ENCODE peak calls at places on chromosomes 1 and 21, in ten cellular contexts. One of them, this sample, is unnamed.

GRCh38 chr1:152410599-152410998 is 3.5 kb downstream of the CRNN start:
- DNase-seq in activated T-cell treated with anti-CD3 and anti-CD28 coated beads, Interleukin-2, amount 50 U/mL, for 4 hours: no peak
- DNase-seq in HEK293T: no peak
- DNase-seq in tibial nerve: no peak
- DNase-seq in DMS 273 treated with DMSO at 0.1 percent for 48 hours: no peak
- DNase-seq in RWPE1: no peak
- DNase-seq in activated CD8-positive, alpha-beta memory T cell treated with anti-CD3 and anti-CD28 coated beads, Interleukin-2, amount 50 U/mL, for 48 hours: no peak
- DNase-seq in NCI-H446 treated with DMSO at 0.1 percent for 48 hours: no peak
- DNase-seq in dorsolateral prefrontal cortex: no peak
- DNase-seq in fibroblast of lung: no peak
- DNase-seq in this sample: no peak

GRCh38 chr1:156677616-156678596 is 699 bp upstream of the NES start:
- DNase-seq in activated T-cell treated with anti-CD3 and anti-CD28 coated beads, Interleukin-2, amount 50 U/mL, for 4 hours: no peak
- DNase-seq in HEK293T: peak; percentile 80
- DNase-seq in tibial nerve: no peak
- DNase-seq in DMS 273 treated with DMSO at 0.1 percent for 48 hours: peak; percentile 61
- DNase-seq in RWPE1: peak; percentile 69
- DNase-seq in activated CD8-positive, alpha-beta memory T cell treated with anti-CD3 and anti-CD28 coated beads, Interleukin-2, amount 50 U/mL, for 48 hours: no peak
- DNase-seq in NCI-H446 treated with DMSO at 0.1 percent for 48 hours: peak; percentile 43
- DNase-seq in dorsolateral prefrontal cortex: peak; percentile 74
- DNase-seq in fibroblast of lung: peak; percentile 92
- DNase-seq in this sample: peak; percentile 45

GRCh38 chr1:20593766-20594165 is 4.9 kb downstream of the CDA start:
- DNase-seq in activated T-cell treated with anti-CD3 and anti-CD28 coated beads, Interleukin-2, amount 50 U/mL, for 4 hours: no peak
- DNase-seq in HEK293T: no peak
- DNase-seq in tibial nerve: no peak
- DNase-seq in DMS 273 treated with DMSO at 0.1 percent for 48 hours: no peak
- DNase-seq in RWPE1: no peak
- DNase-seq in activated CD8-positive, alpha-beta memory T cell treated with anti-CD3 and anti-CD28 coated beads, Interleukin-2, amount 50 U/mL, for 48 hours: no peak
- DNase-seq in NCI-H446 treated with DMSO at 0.1 percent for 48 hours: no peak
- DNase-seq in dorsolateral prefrontal cortex: no peak
- DNase-seq in fibroblast of lung: no peak
- DNase-seq in this sample: no peak

GRCh38 chr1:233293556-233294446 is 1.7 kb downstream of the PCNX2 start:
- DNase-seq in activated T-cell treated with anti-CD3 and anti-CD28 coated beads, Interleukin-2, amount 50 U/mL, for 4 hours: no peak
- DNase-seq in HEK293T: no peak
- DNase-seq in tibial nerve: no peak
- DNase-seq in DMS 273 treated with DMSO at 0.1 percent for 48 hours: no peak
- DNase-seq in RWPE1: no peak
- DNase-seq in activated CD8-positive, alpha-beta memory T cell treated with anti-CD3 and anti-CD28 coated beads, Interleukin-2, amount 50 U/mL, for 48 hours: no peak
- DNase-seq in NCI-H446 treated with DMSO at 0.1 percent for 48 hours: no peak
- DNase-seq in dorsolateral prefrontal cortex: no peak
- DNase-seq in fibroblast of lung: peak; percentile 15
- DNase-seq in this sample: no peak

GRCh38 chr1:168007691-168008090 is 70.8 kb upstream of the MPC2 start:
- DNase-seq in activated T-cell treated with anti-CD3 and anti-CD28 coated beads, Interleukin-2, amount 50 U/mL, for 4 hours: no peak
- DNase-seq in HEK293T: no peak
- DNase-seq in tibial nerve: no peak
- DNase-seq in DMS 273 treated with DMSO at 0.1 percent for 48 hours: no peak
- DNase-seq in RWPE1: no peak
- DNase-seq in activated CD8-positive, alpha-beta memory T cell treated with anti-CD3 and anti-CD28 coated beads, Interleukin-2, amount 50 U/mL, for 48 hours: no peak
- DNase-seq in NCI-H446 treated with DMSO at 0.1 percent for 48 hours: no peak
- DNase-seq in dorsolateral prefrontal cortex: no peak
- DNase-seq in fibroblast of lung: no peak
- DNase-seq in this sample: no peak

GRCh38 chr1:21292991-21293536 is 2.8 kb upstream of the ECE1 start:
- DNase-seq in activated T-cell treated with anti-CD3 and anti-CD28 coated beads, Interleukin-2, amount 50 U/mL, for 4 hours: peak; percentile 44
- DNase-seq in HEK293T: no peak
- DNase-seq in tibial nerve: no peak
- DNase-seq in DMS 273 treated with DMSO at 0.1 percent for 48 hours: no peak
- DNase-seq in RWPE1: no peak
- DNase-seq in activated CD8-positive, alpha-beta memory T cell treated with anti-CD3 and anti-CD28 coated beads, Interleukin-2, amount 50 U/mL, for 48 hours: peak; percentile 77
- DNase-seq in NCI-H446 treated with DMSO at 0.1 percent for 48 hours: no peak
- DNase-seq in dorsolateral prefrontal cortex: no peak
- DNase-seq in fibroblast of lung: no peak
- DNase-seq in this sample: peak; percentile 87

GRCh38 chr1:176789571-176790090 is 326.7 kb downstream of the PAPPA2 start:
- DNase-seq in activated T-cell treated with anti-CD3 and anti-CD28 coated beads, Interleukin-2, amount 50 U/mL, for 4 hours: no peak
- DNase-seq in HEK293T: no peak
- DNase-seq in tibial nerve: no peak
- DNase-seq in DMS 273 treated with DMSO at 0.1 percent for 48 hours: peak; percentile 55
- DNase-seq in RWPE1: no peak
- DNase-seq in activated CD8-positive, alpha-beta memory T cell treated with anti-CD3 and anti-CD28 coated beads, Interleukin-2, amount 50 U/mL, for 48 hours: no peak
- DNase-seq in NCI-H446 treated with DMSO at 0.1 percent for 48 hours: peak; percentile 42
- DNase-seq in dorsolateral prefrontal cortex: no peak
- DNase-seq in fibroblast of lung: no peak
- DNase-seq in this sample: no peak

GRCh38 chr1:242477944-242478343 is 46.6 kb downstream of the PLD5 start:
- DNase-seq in activated T-cell treated with anti-CD3 and anti-CD28 coated beads, Interleukin-2, amount 50 U/mL, for 4 hours: no peak
- DNase-seq in HEK293T: no peak
- DNase-seq in tibial nerve: no peak
- DNase-seq in DMS 273 treated with DMSO at 0.1 percent for 48 hours: no peak
- DNase-seq in RWPE1: no peak
- DNase-seq in activated CD8-positive, alpha-beta memory T cell treated with anti-CD3 and anti-CD28 coated beads, Interleukin-2, amount 50 U/mL, for 48 hours: no peak
- DNase-seq in NCI-H446 treated with DMSO at 0.1 percent for 48 hours: no peak
- DNase-seq in dorsolateral prefrontal cortex: no peak
- DNase-seq in fibroblast of lung: no peak
- DNase-seq in this sample: no peak

GRCh38 chr1:21468597-21468996 is 28.7 kb downstream of the NBPF3 start:
- DNase-seq in activated T-cell treated with anti-CD3 and anti-CD28 coated beads, Interleukin-2, amount 50 U/mL, for 4 hours: no peak
- DNase-seq in HEK293T: no peak
- DNase-seq in tibial nerve: no peak
- DNase-seq in DMS 273 treated with DMSO at 0.1 percent for 48 hours: no peak
- DNase-seq in RWPE1: no peak
- DNase-seq in activated CD8-positive, alpha-beta memory T cell treated with anti-CD3 and anti-CD28 coated beads, Interleukin-2, amount 50 U/mL, for 48 hours: peak; percentile 61
- DNase-seq in NCI-H446 treated with DMSO at 0.1 percent for 48 hours: no peak
- DNase-seq in dorsolateral prefrontal cortex: no peak
- DNase-seq in fibroblast of lung: peak; percentile 59
- DNase-seq in this sample: peak; percentile 19

GRCh38 chr1:3066826-3067225 is 2.2 kb upstream of the PRDM16 start:
- DNase-seq in activated T-cell treated with anti-CD3 and anti-CD28 coated beads, Interleukin-2, amount 50 U/mL, for 4 hours: no peak
- DNase-seq in HEK293T: no peak
- DNase-seq in tibial nerve: no peak
- DNase-seq in DMS 273 treated with DMSO at 0.1 percent for 48 hours: no peak
- DNase-seq in RWPE1: no peak
- DNase-seq in activated CD8-positive, alpha-beta memory T cell treated with anti-CD3 and anti-CD28 coated beads, Interleukin-2, amount 50 U/mL, for 48 hours: no peak
- DNase-seq in NCI-H446 treated with DMSO at 0.1 percent for 48 hours: no peak
- DNase-seq in dorsolateral prefrontal cortex: peak; percentile 28
- DNase-seq in fibroblast of lung: no peak
- DNase-seq in this sample: no peak

GRCh38 chr1:113834716-113835115 is 22.4 kb upstream of the RSBN1 start:
- DNase-seq in activated T-cell treated with anti-CD3 and anti-CD28 coated beads, Interleukin-2, amount 50 U/mL, for 4 hours: no peak
- DNase-seq in HEK293T: no peak
- DNase-seq in tibial nerve: no peak
- DNase-seq in DMS 273 treated with DMSO at 0.1 percent for 48 hours: no peak
- DNase-seq in RWPE1: no peak
- DNase-seq in activated CD8-positive, alpha-beta memory T cell treated with anti-CD3 and anti-CD28 coated beads, Interleukin-2, amount 50 U/mL, for 48 hours: no peak
- DNase-seq in NCI-H446 treated with DMSO at 0.1 percent for 48 hours: no peak
- DNase-seq in dorsolateral prefrontal cortex: no peak
- DNase-seq in fibroblast of lung: no peak
- DNase-seq in this sample: no peak

GRCh38 chr1:30505853-30506784 is 217.3 kb downstream of the MATN1 start:
- DNase-seq in activated T-cell treated with anti-CD3 and anti-CD28 coated beads, Interleukin-2, amount 50 U/mL, for 4 hours: no peak
- DNase-seq in HEK293T: no peak
- DNase-seq in tibial nerve: no peak
- DNase-seq in DMS 273 treated with DMSO at 0.1 percent for 48 hours: no peak
- DNase-seq in RWPE1: no peak
- DNase-seq in activated CD8-positive, alpha-beta memory T cell treated with anti-CD3 and anti-CD28 coated beads, Interleukin-2, amount 50 U/mL, for 48 hours: no peak
- DNase-seq in NCI-H446 treated with DMSO at 0.1 percent for 48 hours: no peak
- DNase-seq in dorsolateral prefrontal cortex: no peak
- DNase-seq in fibroblast of lung: no peak
- DNase-seq in this sample: no peak

GRCh38 chr1:185208626-185209170 is 51.7 kb downstream of the SWT1 start:
- DNase-seq in activated T-cell treated with anti-CD3 and anti-CD28 coated beads, Interleukin-2, amount 50 U/mL, for 4 hours: no peak
- DNase-seq in HEK293T: no peak
- DNase-seq in tibial nerve: no peak
- DNase-seq in DMS 273 treated with DMSO at 0.1 percent for 48 hours: no peak
- DNase-seq in RWPE1: no peak
- DNase-seq in activated CD8-positive, alpha-beta memory T cell treated with anti-CD3 and anti-CD28 coated beads, Interleukin-2, amount 50 U/mL, for 48 hours: no peak
- DNase-seq in NCI-H446 treated with DMSO at 0.1 percent for 48 hours: no peak
- DNase-seq in dorsolateral prefrontal cortex: no peak
- DNase-seq in fibroblast of lung: no peak
- DNase-seq in this sample: no peak

GRCh38 chr1:230370109-230370508 is 56.0 kb downstream of the PGBD5 start:
- DNase-seq in activated T-cell treated with anti-CD3 and anti-CD28 coated beads, Interleukin-2, amount 50 U/mL, for 4 hours: no peak
- DNase-seq in HEK293T: no peak
- DNase-seq in tibial nerve: no peak
- DNase-seq in DMS 273 treated with DMSO at 0.1 percent for 48 hours: no peak
- DNase-seq in RWPE1: no peak
- DNase-seq in activated CD8-positive, alpha-beta memory T cell treated with anti-CD3 and anti-CD28 coated beads, Interleukin-2, amount 50 U/mL, for 48 hours: no peak
- DNase-seq in NCI-H446 treated with DMSO at 0.1 percent for 48 hours: no peak
- DNase-seq in dorsolateral prefrontal cortex: no peak
- DNase-seq in fibroblast of lung: no peak
- DNase-seq in this sample: no peak

GRCh38 chr1:147273409-147274307 is 31.2 kb downstream of the CHD1L start:
- DNase-seq in activated T-cell treated with anti-CD3 and anti-CD28 coated beads, Interleukin-2, amount 50 U/mL, for 4 hours: no peak
- DNase-seq in HEK293T: peak; percentile 60
- DNase-seq in tibial nerve: no peak
- DNase-seq in DMS 273 treated with DMSO at 0.1 percent for 48 hours: no peak
- DNase-seq in RWPE1: peak; percentile 74
- DNase-seq in activated CD8-positive, alpha-beta memory T cell treated with anti-CD3 and anti-CD28 coated beads, Interleukin-2, amount 50 U/mL, for 48 hours: no peak
- DNase-seq in NCI-H446 treated with DMSO at 0.1 percent for 48 hours: peak; percentile 77
- DNase-seq in dorsolateral prefrontal cortex: no peak
- DNase-seq in fibroblast of lung: peak; percentile 93
- DNase-seq in this sample: peak; percentile 73

GRCh38 chr1:167601442-167602380 is 28.3 kb upstream of the RCSD1 start:
- DNase-seq in activated T-cell treated with anti-CD3 and anti-CD28 coated beads, Interleukin-2, amount 50 U/mL, for 4 hours: no peak
- DNase-seq in HEK293T: no peak
- DNase-seq in tibial nerve: peak; percentile 22
- DNase-seq in DMS 273 treated with DMSO at 0.1 percent for 48 hours: no peak
- DNase-seq in RWPE1: no peak
- DNase-seq in activated CD8-positive, alpha-beta memory T cell treated with anti-CD3 and anti-CD28 coated beads, Interleukin-2, amount 50 U/mL, for 48 hours: no peak
- DNase-seq in NCI-H446 treated with DMSO at 0.1 percent for 48 hours: peak; percentile 80
- DNase-seq in dorsolateral prefrontal cortex: no peak
- DNase-seq in fibroblast of lung: no peak
- DNase-seq in this sample: no peak

GRCh38 chr1:203325004-203325417 is 19.7 kb downstream of the BTG2 start:
- DNase-seq in activated T-cell treated with anti-CD3 and anti-CD28 coated beads, Interleukin-2, amount 50 U/mL, for 4 hours: peak; percentile 37
- DNase-seq in HEK293T: no peak
- DNase-seq in tibial nerve: no peak
- DNase-seq in DMS 273 treated with DMSO at 0.1 percent for 48 hours: peak; percentile 86
- DNase-seq in RWPE1: no peak
- DNase-seq in activated CD8-positive, alpha-beta memory T cell treated with anti-CD3 and anti-CD28 coated beads, Interleukin-2, amount 50 U/mL, for 48 hours: peak; percentile 71
- DNase-seq in NCI-H446 treated with DMSO at 0.1 percent for 48 hours: peak; percentile 91
- DNase-seq in dorsolateral prefrontal cortex: no peak
- DNase-seq in fibroblast of lung: no peak
- DNase-seq in this sample: peak; percentile 96

GRCh38 chr1:161119379-161120061 is 1.6 kb downstream of the NIT1 start:
- DNase-seq in activated T-cell treated with anti-CD3 and anti-CD28 coated beads, Interleukin-2, amount 50 U/mL, for 4 hours: peak; percentile 55
- DNase-seq in HEK293T: peak; percentile 71
- DNase-seq in tibial nerve: no peak
- DNase-seq in DMS 273 treated with DMSO at 0.1 percent for 48 hours: no peak
- DNase-seq in RWPE1: peak; percentile 68
- DNase-seq in activated CD8-positive, alpha-beta memory T cell treated with anti-CD3 and anti-CD28 coated beads, Interleukin-2, amount 50 U/mL, for 48 hours: peak; percentile 72
- DNase-seq in NCI-H446 treated with DMSO at 0.1 percent for 48 hours: no peak
- DNase-seq in dorsolateral prefrontal cortex: no peak
- DNase-seq in fibroblast of lung: peak; percentile 75
- DNase-seq in this sample: peak; percentile 80

GRCh38 chr1:17239420-17239819 is 9.5 kb upstream of the PADI3 start:
- DNase-seq in activated T-cell treated with anti-CD3 and anti-CD28 coated beads, Interleukin-2, amount 50 U/mL, for 4 hours: no peak
- DNase-seq in HEK293T: peak; percentile 84
- DNase-seq in tibial nerve: no peak
- DNase-seq in DMS 273 treated with DMSO at 0.1 percent for 48 hours: peak; percentile 71
- DNase-seq in RWPE1: peak; percentile 41
- DNase-seq in activated CD8-positive, alpha-beta memory T cell treated with anti-CD3 and anti-CD28 coated beads, Interleukin-2, amount 50 U/mL, for 48 hours: no peak
- DNase-seq in NCI-H446 treated with DMSO at 0.1 percent for 48 hours: peak; percentile 43
- DNase-seq in dorsolateral prefrontal cortex: peak; percentile 45
- DNase-seq in fibroblast of lung: peak; percentile 95
- DNase-seq in this sample: peak; percentile 46

GRCh38 chr21:25881524-25882376 is 147.0 kb downstream of the GABPA start:
- DNase-seq in activated T-cell treated with anti-CD3 and anti-CD28 coated beads, Interleukin-2, amount 50 U/mL, for 4 hours: peak; percentile 40
- DNase-seq in HEK293T: peak; percentile 78
- DNase-seq in tibial nerve: peak; percentile 48
- DNase-seq in DMS 273 treated with DMSO at 0.1 percent for 48 hours: peak; percentile 8
- DNase-seq in RWPE1: peak; percentile 65
- DNase-seq in activated CD8-positive, alpha-beta memory T cell treated with anti-CD3 and anti-CD28 coated beads, Interleukin-2, amount 50 U/mL, for 48 hours: peak; percentile 80
- DNase-seq in NCI-H446 treated with DMSO at 0.1 percent for 48 hours: no peak
- DNase-seq in dorsolateral prefrontal cortex: peak; percentile 81
- DNase-seq in fibroblast of lung: peak; percentile 70
- DNase-seq in this sample: peak; percentile 56

GRCh38 chr21:38643404-38644023 is 145.2 kb upstream of the ERG start:
- DNase-seq in activated T-cell treated with anti-CD3 and anti-CD28 coated beads, Interleukin-2, amount 50 U/mL, for 4 hours: no peak
- DNase-seq in HEK293T: no peak
- DNase-seq in tibial nerve: no peak
- DNase-seq in DMS 273 treated with DMSO at 0.1 percent for 48 hours: no peak
- DNase-seq in RWPE1: no peak
- DNase-seq in activated CD8-positive, alpha-beta memory T cell treated with anti-CD3 and anti-CD28 coated beads, Interleukin-2, amount 50 U/mL, for 48 hours: no peak
- DNase-seq in NCI-H446 treated with DMSO at 0.1 percent for 48 hours: no peak
- DNase-seq in dorsolateral prefrontal cortex: no peak
- DNase-seq in fibroblast of lung: no peak
- DNase-seq in this sample: no peak

GRCh38 chr1:238474263-238474662 is 583.5 kb upstream of the ZP4 start:
- DNase-seq in activated T-cell treated with anti-CD3 and anti-CD28 coated beads, Interleukin-2, amount 50 U/mL, for 4 hours: no peak
- DNase-seq in HEK293T: no peak
- DNase-seq in tibial nerve: no peak
- DNase-seq in DMS 273 treated with DMSO at 0.1 percent for 48 hours: no peak
- DNase-seq in RWPE1: no peak
- DNase-seq in activated CD8-positive, alpha-beta memory T cell treated with anti-CD3 and anti-CD28 coated beads, Interleukin-2, amount 50 U/mL, for 48 hours: no peak
- DNase-seq in NCI-H446 treated with DMSO at 0.1 percent for 48 hours: peak; percentile 67
- DNase-seq in dorsolateral prefrontal cortex: no peak
- DNase-seq in fibroblast of lung: no peak
- DNase-seq in this sample: no peak

GRCh38 chr1:39159224-39160036 is 45.1 kb upstream of the MACF1 start:
- DNase-seq in activated T-cell treated with anti-CD3 and anti-CD28 coated beads, Interleukin-2, amount 50 U/mL, for 4 hours: no peak
- DNase-seq in HEK293T: no peak
- DNase-seq in tibial nerve: no peak
- DNase-seq in DMS 273 treated with DMSO at 0.1 percent for 48 hours: no peak
- DNase-seq in RWPE1: peak; percentile 69
- DNase-seq in activated CD8-positive, alpha-beta memory T cell treated with anti-CD3 and anti-CD28 coated beads, Interleukin-2, amount 50 U/mL, for 48 hours: no peak
- DNase-seq in NCI-H446 treated with DMSO at 0.1 percent for 48 hours: no peak
- DNase-seq in dorsolateral prefrontal cortex: no peak
- DNase-seq in fibroblast of lung: no peak
- DNase-seq in this sample: no peak

GRCh38 chr1:22536506-22536905 is 26.8 kb upstream of the EPHA8 start:
- DNase-seq in activated T-cell treated with anti-CD3 and anti-CD28 coated beads, Interleukin-2, amount 50 U/mL, for 4 hours: no peak
- DNase-seq in HEK293T: no peak
- DNase-seq in tibial nerve: no peak
- DNase-seq in DMS 273 treated with DMSO at 0.1 percent for 48 hours: no peak
- DNase-seq in RWPE1: no peak
- DNase-seq in activated CD8-positive, alpha-beta memory T cell treated with anti-CD3 and anti-CD28 coated beads, Interleukin-2, amount 50 U/mL, for 48 hours: no peak
- DNase-seq in NCI-H446 treated with DMSO at 0.1 percent for 48 hours: no peak
- DNase-seq in dorsolateral prefrontal cortex: no peak
- DNase-seq in fibroblast of lung: peak; percentile 45
- DNase-seq in this sample: no peak

GRCh38 chr1:232267837-232268598 is 361.9 kb downstream of the SIPA1L2 start:
- DNase-seq in activated T-cell treated with anti-CD3 and anti-CD28 coated beads, Interleukin-2, amount 50 U/mL, for 4 hours: no peak
- DNase-seq in HEK293T: no peak
- DNase-seq in tibial nerve: no peak
- DNase-seq in DMS 273 treated with DMSO at 0.1 percent for 48 hours: no peak
- DNase-seq in RWPE1: no peak
- DNase-seq in activated CD8-positive, alpha-beta memory T cell treated with anti-CD3 and anti-CD28 coated beads, Interleukin-2, amount 50 U/mL, for 48 hours: no peak
- DNase-seq in NCI-H446 treated with DMSO at 0.1 percent for 48 hours: no peak
- DNase-seq in dorsolateral prefrontal cortex: no peak
- DNase-seq in fibroblast of lung: no peak
- DNase-seq in this sample: no peak

GRCh38 chr1:209767706-209768105 is 11.9 kb downstream of the TRAF3IP3 start:
- DNase-seq in activated T-cell treated with anti-CD3 and anti-CD28 coated beads, Interleukin-2, amount 50 U/mL, for 4 hours: no peak
- DNase-seq in HEK293T: no peak
- DNase-seq in tibial nerve: no peak
- DNase-seq in DMS 273 treated with DMSO at 0.1 percent for 48 hours: no peak
- DNase-seq in RWPE1: no peak
- DNase-seq in activated CD8-positive, alpha-beta memory T cell treated with anti-CD3 and anti-CD28 coated beads, Interleukin-2, amount 50 U/mL, for 48 hours: no peak
- DNase-seq in NCI-H446 treated with DMSO at 0.1 percent for 48 hours: no peak
- DNase-seq in dorsolateral prefrontal cortex: no peak
- DNase-seq in fibroblast of lung: no peak
- DNase-seq in this sample: no peak

GRCh38 chr1:45622267-45622890 is 1.5 kb downstream of the CCDC17 start:
- DNase-seq in activated T-cell treated with anti-CD3 and anti-CD28 coated beads, Interleukin-2, amount 50 U/mL, for 4 hours: no peak
- DNase-seq in HEK293T: no peak
- DNase-seq in tibial nerve: no peak
- DNase-seq in DMS 273 treated with DMSO at 0.1 percent for 48 hours: no peak
- DNase-seq in RWPE1: no peak
- DNase-seq in activated CD8-positive, alpha-beta memory T cell treated with anti-CD3 and anti-CD28 coated beads, Interleukin-2, amount 50 U/mL, for 48 hours: no peak
- DNase-seq in NCI-H446 treated with DMSO at 0.1 percent for 48 hours: no peak
- DNase-seq in dorsolateral prefrontal cortex: no peak
- DNase-seq in fibroblast of lung: no peak
- DNase-seq in this sample: no peak

GRCh38 chr1:17120962-17121837 is 1.9 kb upstream of the PADI2 start:
- DNase-seq in activated T-cell treated with anti-CD3 and anti-CD28 coated beads, Interleukin-2, amount 50 U/mL, for 4 hours: no peak
- DNase-seq in HEK293T: no peak
- DNase-seq in tibial nerve: no peak
- DNase-seq in DMS 273 treated with DMSO at 0.1 percent for 48 hours: peak; percentile 24
- DNase-seq in RWPE1: no peak
- DNase-seq in activated CD8-positive, alpha-beta memory T cell treated with anti-CD3 and anti-CD28 coated beads, Interleukin-2, amount 50 U/mL, for 48 hours: no peak
- DNase-seq in NCI-H446 treated with DMSO at 0.1 percent for 48 hours: no peak
- DNase-seq in dorsolateral prefrontal cortex: no peak
- DNase-seq in fibroblast of lung: peak; percentile 33
- DNase-seq in this sample: no peak

This sample was measured in MM.1S.